ENCODE peak calls at places on chromosome 13, in seven cellular contexts. One of them, this sample, is unnamed.

GRCh38 chr13:23658929-23659541 is 88.8 kb downstream of the TNFRSF19 start:
- DNase-seq in mesendoderm: no peak
- DNase-seq in mesenchymal stem cell: no peak
- DNase-seq in neuronal stem cell: no peak
- DNase-seq in H1: no peak
- DNase-seq in H9: no peak
- DNase-seq in IMR-90: no peak
- DNase-seq in this sample: no peak

GRCh38 chr13:40440990-40441820 is 225.2 kb downstream of the FOXO1 start:
- DNase-seq in neuronal stem cell: no peak
- DNase-seq in H9: no peak
- DNase-seq in mesendoderm: no peak
- DNase-seq in H1: no peak
- DNase-seq in mesenchymal stem cell: no peak
- DNase-seq in IMR-90: no peak
- DNase-seq in this sample: peak

GRCh38 chr13:86282450-86282849 is 483.2 kb upstream of the SLITRK6 start:
- DNase-seq in mesenchymal stem cell: no peak
- DNase-seq in H1: no peak
- DNase-seq in IMR-90: no peak
- DNase-seq in mesendoderm: no peak
- DNase-seq in neuronal stem cell: peak
- DNase-seq in H9: no peak
- DNase-seq in this sample: no peak

GRCh38 chr13:75326173-75327131 is 155.5 kb downstream of the TBC1D4 start:
- DNase-seq in IMR-90: peak
- DNase-seq in mesendoderm: peak
- DNase-seq in neuronal stem cell: no peak
- DNase-seq in mesenchymal stem cell: peak
- DNase-seq in H9: no peak
- DNase-seq in H1: no peak
- DNase-seq in this sample: peak

GRCh38 chr13:110103026-110103425 is 203.9 kb downstream of the COL4A1 start:
- DNase-seq in neuronal stem cell: no peak
- DNase-seq in H1: no peak
- DNase-seq in H9: no peak
- DNase-seq in mesendoderm: no peak
- DNase-seq in mesenchymal stem cell: no peak
- DNase-seq in IMR-90: no peak
- DNase-seq in this sample: no peak

GRCh38 chr13:30026093-30026492 is 175.7 kb upstream of the UBL3 start:
- DNase-seq in mesenchymal stem cell: no peak
- DNase-seq in neuronal stem cell: no peak
- DNase-seq in H1: no peak
- DNase-seq in IMR-90: peak
- DNase-seq in H9: no peak
- DNase-seq in mesendoderm: no peak
- DNase-seq in this sample: no peak

GRCh38 chr13:20814224-20814910 is 40.6 kb upstream of the EEF1AKMT1 start:
- DNase-seq in neuronal stem cell: no peak
- DNase-seq in H9: no peak
- DNase-seq in mesenchymal stem cell: peak
- DNase-seq in mesendoderm: peak
- DNase-seq in H1: no peak
- DNase-seq in IMR-90: peak
- DNase-seq in this sample: no peak

GRCh38 chr13:75787249-75787940 is 151.3 kb downstream of the LMO7 start:
- DNase-seq in H1: no peak
- DNase-seq in H9: no peak
- DNase-seq in mesendoderm: peak
- DNase-seq in neuronal stem cell: no peak
- DNase-seq in IMR-90: peak
- DNase-seq in mesenchymal stem cell: peak
- DNase-seq in this sample: peak

GRCh38 chr13:56713656-56714055 is 427.1 kb upstream of the PRR20A start:
- DNase-seq in mesendoderm: peak
- DNase-seq in H9: no peak
- DNase-seq in mesenchymal stem cell: no peak
- DNase-seq in H1: no peak
- DNase-seq in neuronal stem cell: no peak
- DNase-seq in IMR-90: no peak
- DNase-seq in this sample: no peak

GRCh38 chr13:110882972-110883371 is 31.9 kb downstream of the ANKRD10 start:
- DNase-seq in IMR-90: peak
- DNase-seq in mesenchymal stem cell: peak
- DNase-seq in H1: no peak
- DNase-seq in H9: no peak
- DNase-seq in neuronal stem cell: no peak
- DNase-seq in mesendoderm: no peak
- DNase-seq in this sample: no peak

GRCh38 chr13:47455581-47455980 is 545.5 kb downstream of the SUCLA2 start:
- DNase-seq in H9: no peak
- DNase-seq in IMR-90: no peak
- DNase-seq in mesendoderm: no peak
- DNase-seq in mesenchymal stem cell: no peak
- DNase-seq in H1: no peak
- DNase-seq in neuronal stem cell: no peak
- DNase-seq in this sample: no peak

GRCh38 chr13:92573467-92574057 is 653.0 kb upstream of the GPC6 start:
- DNase-seq in mesendoderm: peak
- DNase-seq in H9: peak
- DNase-seq in mesenchymal stem cell: peak
- DNase-seq in neuronal stem cell: peak
- DNase-seq in H1: peak
- DNase-seq in IMR-90: peak
- DNase-seq in this sample: no peak

GRCh38 chr13:71578048-71578447 is 289.0 kb downstream of the DACH1 start:
- DNase-seq in mesendoderm: peak
- DNase-seq in IMR-90: no peak
- DNase-seq in neuronal stem cell: no peak
- DNase-seq in H9: no peak
- DNase-seq in mesenchymal stem cell: no peak
- DNase-seq in H1: no peak
- DNase-seq in this sample: no peak

GRCh38 chr13:50678464-50679162 is 164.9 kb downstream of the DLEU7 start:
- DNase-seq in mesendoderm: no peak
- DNase-seq in mesenchymal stem cell: peak
- DNase-seq in IMR-90: peak
- DNase-seq in H1: no peak
- DNase-seq in neuronal stem cell: no peak
- DNase-seq in H9: no peak
- DNase-seq in this sample: no peak

GRCh38 chr13:107865643-107866006 is 349.7 kb downstream of the LIG4 start:
- DNase-seq in H1: no peak
- DNase-seq in IMR-90: peak
- DNase-seq in H9: no peak
- DNase-seq in mesenchymal stem cell: peak
- DNase-seq in mesendoderm: no peak
- DNase-seq in neuronal stem cell: no peak
- DNase-seq in this sample: no peak

GRCh38 chr13:76383671-76384461 is 502.3 kb downstream of the KCTD12 start:
- DNase-seq in H1: no peak
- DNase-seq in neuronal stem cell: no peak
- DNase-seq in H9: no peak
- DNase-seq in mesenchymal stem cell: peak
- DNase-seq in IMR-90: peak
- DNase-seq in mesendoderm: peak
- DNase-seq in this sample: peak

GRCh38 chr13:19185865-19186645 is 4.4 kb upstream of the TUBA3C start:
- DNase-seq in mesendoderm: no peak
- DNase-seq in neuronal stem cell: no peak
- DNase-seq in H9: no peak
- DNase-seq in IMR-90: no peak
- DNase-seq in mesenchymal stem cell: no peak
- DNase-seq in H1: no peak
- DNase-seq in this sample: no peak

GRCh38 chr13:96963786-96964475 is 30.3 kb downstream of the OXGR1 start:
- DNase-seq in H1: no peak
- DNase-seq in mesendoderm: no peak
- DNase-seq in IMR-90: no peak
- DNase-seq in mesenchymal stem cell: no peak
- DNase-seq in H9: no peak
- DNase-seq in neuronal stem cell: no peak
- DNase-seq in this sample: no peak

GRCh38 chr13:40668335-40668734 is 1.9 kb upstream of the FOXO1 start:
- DNase-seq in mesendoderm: peak
- DNase-seq in H9: peak
- DNase-seq in IMR-90: no peak
- DNase-seq in mesenchymal stem cell: peak
- DNase-seq in neuronal stem cell: no peak
- DNase-seq in H1: no peak
- DNase-seq in this sample: no peak

GRCh38 chr13:23899555-23899954 is 2.3 kb upstream of the C1QTNF9B start:
- DNase-seq in IMR-90: peak
- DNase-seq in mesendoderm: no peak
- DNase-seq in mesenchymal stem cell: peak
- DNase-seq in neuronal stem cell: no peak
- DNase-seq in H1: no peak
- DNase-seq in H9: no peak
- DNase-seq in this sample: peak

GRCh38 chr13:110105136-110105535 is 201.8 kb downstream of the COL4A1 start:
- DNase-seq in mesenchymal stem cell: no peak
- DNase-seq in H9: no peak
- DNase-seq in mesendoderm: no peak
- DNase-seq in H1: no peak
- DNase-seq in neuronal stem cell: no peak
- DNase-seq in IMR-90: no peak
- DNase-seq in this sample: peak

GRCh38 chr13:94544922-94545321 is 51.0 kb downstream of the TGDS start:
- DNase-seq in mesenchymal stem cell: no peak
- DNase-seq in neuronal stem cell: no peak
- DNase-seq in IMR-90: no peak
- DNase-seq in mesendoderm: no peak
- DNase-seq in H1: no peak
- DNase-seq in H9: no peak
- DNase-seq in this sample: no peak
- H3K18ac ChIP-seq in mesenchymal stem cell: no peak
- H3K18ac ChIP-seq in neuronal stem cell: no peak
- H3K18ac ChIP-seq in IMR-90: no peak
- H3K18ac ChIP-seq in mesendoderm: no peak
- H3K18ac ChIP-seq in H1: no peak
- H3K18ac ChIP-seq in H9: no peak
- H3K18ac ChIP-seq in this sample: no peak

DNA sequence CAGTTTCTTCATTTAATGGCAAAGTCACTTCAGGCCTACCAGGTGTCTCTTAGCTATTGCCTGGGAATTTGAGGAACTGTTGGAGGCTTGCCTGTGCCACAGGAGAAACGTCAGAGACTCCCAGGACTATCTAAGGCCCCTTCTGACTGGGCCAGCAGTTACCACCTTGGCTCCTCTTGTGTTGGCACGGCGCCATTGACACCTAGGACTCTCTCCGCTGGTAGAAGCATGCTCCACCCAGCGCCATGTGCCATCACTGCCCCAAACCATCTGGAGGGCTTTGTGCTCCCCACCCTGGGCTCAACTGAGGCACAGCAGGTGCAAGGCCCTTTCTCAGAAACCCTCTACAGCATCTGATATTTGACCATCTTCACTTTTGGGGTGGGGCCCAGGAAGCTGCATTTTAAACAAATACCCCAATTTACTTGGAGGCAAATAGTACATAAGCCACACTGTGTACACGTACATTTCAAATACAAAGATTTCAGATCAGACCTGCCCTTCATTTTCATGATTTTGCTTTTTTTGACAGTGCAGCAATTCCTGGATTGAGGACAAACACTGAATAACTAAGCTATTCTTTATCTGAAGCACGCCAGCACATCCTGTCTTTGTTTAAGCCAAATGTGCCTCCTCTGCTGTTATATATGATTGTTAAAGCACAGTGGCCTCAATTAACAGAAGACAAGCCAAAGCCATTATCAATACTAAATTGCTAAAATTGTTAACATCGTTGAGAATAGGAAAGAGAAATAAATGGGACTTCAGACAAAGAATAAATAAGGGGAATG is 59.9 kb upstream of the TPP2 start:
- DNase-seq in mesenchymal stem cell: no peak
- DNase-seq in H1: no peak
- DNase-seq in mesendoderm: no peak
- DNase-seq in IMR-90: no peak
- DNase-seq in H9: no peak
- DNase-seq in neuronal stem cell: no peak
- DNase-seq in this sample: no peak
- H2BK120ac ChIP-seq in mesenchymal stem cell: no peak
- H2BK120ac ChIP-seq in H1: no peak
- H2BK120ac ChIP-seq in mesendoderm: no peak
- H2BK120ac ChIP-seq in IMR-90: no peak
- H2BK120ac ChIP-seq in H9: no peak
- H2BK120ac ChIP-seq in neuronal stem cell: no peak
- H2BK120ac ChIP-seq in this sample: no peak

GRCh38 chr13:113393226-113393571 is 29.3 kb upstream of the GRTP1 start:
- DNase-seq in mesenchymal stem cell: no peak
- DNase-seq in mesendoderm: no peak
- DNase-seq in H9: no peak
- DNase-seq in IMR-90: no peak
- DNase-seq in neuronal stem cell: no peak
- DNase-seq in H1: no peak
- DNase-seq in this sample: no peak

GRCh38 chr13:113387396-113387795 is 23.5 kb upstream of the GRTP1 start:
- DNase-seq in mesendoderm: no peak
- DNase-seq in H1: no peak
- DNase-seq in mesenchymal stem cell: no peak
- DNase-seq in IMR-90: no peak
- DNase-seq in neuronal stem cell: no peak
- DNase-seq in H9: no peak
- DNase-seq in this sample: no peak

GRCh38 chr13:113393572-113394503 is 29.9 kb upstream of the GRTP1 start:
- DNase-seq in mesendoderm: peak
- DNase-seq in H9: peak
- DNase-seq in mesenchymal stem cell: peak
- DNase-seq in neuronal stem cell: peak
- DNase-seq in H1: peak
- DNase-seq in IMR-90: peak
- DNase-seq in this sample: peak

DNA sequence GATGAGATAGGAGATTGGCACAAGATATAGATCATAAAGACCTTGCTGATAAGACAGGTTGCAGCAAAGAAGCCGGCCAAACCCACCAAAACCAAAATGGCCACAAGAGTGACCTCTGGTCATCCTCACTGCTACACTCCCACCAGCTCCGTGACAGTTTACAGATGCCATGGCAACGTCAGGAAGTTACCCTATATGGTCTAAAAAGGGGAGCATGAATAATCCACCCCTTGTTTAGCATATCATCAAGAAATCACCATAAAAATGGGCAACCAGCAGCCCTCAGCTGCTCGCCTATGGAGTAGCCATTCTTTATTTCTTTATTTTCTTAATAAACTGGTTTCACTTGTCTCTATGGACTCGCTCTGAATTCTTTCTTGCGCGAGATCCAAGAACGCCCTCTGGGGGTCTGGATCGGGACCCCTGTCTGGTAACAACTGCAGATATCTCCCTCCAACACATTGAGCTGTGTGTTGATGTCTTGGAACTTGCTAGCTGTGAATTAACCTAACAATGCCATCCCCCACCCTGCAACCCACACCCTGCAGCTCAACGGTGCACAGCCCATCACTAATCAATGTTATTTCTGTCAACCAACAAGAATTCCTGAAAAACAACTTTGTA is 27.1 kb upstream of the GRTP1 start:
- DNase-seq in H1: no peak
- DNase-seq in IMR-90: no peak
- DNase-seq in neuronal stem cell: no peak
- DNase-seq in H9: peak
- DNase-seq in mesendoderm: peak
- DNase-seq in mesenchymal stem cell: no peak
- DNase-seq in this sample: no peak
- H3K18ac ChIP-seq in H1: peak
- H3K18ac ChIP-seq in IMR-90: no peak
- H3K18ac ChIP-seq in neuronal stem cell: no peak
- H3K18ac ChIP-seq in H9: no peak
- H3K18ac ChIP-seq in mesendoderm: no peak
- H3K18ac ChIP-seq in mesenchymal stem cell: no peak
- H3K18ac ChIP-seq in this sample: no peak

GRCh38 chr13:105787518-105788085 is 747.9 kb downstream of the EFNB2 start:
- DNase-seq in mesendoderm: no peak
- DNase-seq in mesenchymal stem cell: no peak
- DNase-seq in neuronal stem cell: no peak
- DNase-seq in IMR-90: no peak
- DNase-seq in H9: no peak
- DNase-seq in H1: no peak
- DNase-seq in this sample: no peak
- H2BK120ac ChIP-seq in mesendoderm: no peak
- H2BK120ac ChIP-seq in mesenchymal stem cell: no peak
- H2BK120ac ChIP-seq in neuronal stem cell: no peak
- H2BK120ac ChIP-seq in IMR-90: no peak
- H2BK120ac ChIP-seq in H9: no peak
- H2BK120ac ChIP-seq in H1: no peak
- H2BK120ac ChIP-seq in this sample: no peak